ENCODE peak calls at places on chromosomes 16 and 17, in nine cellular contexts. One of them, this sample, is unnamed. For H3K9me3, the result is how much of the 10 kb centered on the place peaks cover.

GRCh38 chr16:84941916-84942315 is 69.4 kb downstream of the ZDHHC7 start:
- DNase-seq in neuronal stem cell: no peak
- DNase-seq in HCT116: no peak
- DNase-seq in heart left ventricle: no peak
- DNase-seq in colonic mucosa: no peak
- DNase-seq in H1: no peak
- DNase-seq in RWPE2: no peak
- DNase-seq in naive thymus-derived CD4-positive, alpha-beta T cell: no peak
- DNase-seq in cardiac muscle cell: no peak
- DNase-seq in this sample: peak

GRCh38 chr17:75319818-75320691 is 30.8 kb upstream of the SLC25A19 start:
- DNase-seq in neuronal stem cell: no peak
- DNase-seq in HCT116: no peak
- DNase-seq in heart left ventricle: no peak
- DNase-seq in colonic mucosa: no peak
- DNase-seq in H1: no peak
- DNase-seq in RWPE2: no peak
- DNase-seq in naive thymus-derived CD4-positive, alpha-beta T cell: no peak
- DNase-seq in cardiac muscle cell: peak
- DNase-seq in this sample: no peak

GRCh38 chr17:30095507-30096244 is 20.9 kb upstream of the NSRP1 start:
- DNase-seq in neuronal stem cell: peak
- DNase-seq in HCT116: peak
- DNase-seq in heart left ventricle: no peak
- DNase-seq in colonic mucosa: no peak
- DNase-seq in H1: no peak
- DNase-seq in RWPE2: no peak
- DNase-seq in naive thymus-derived CD4-positive, alpha-beta T cell: peak
- DNase-seq in cardiac muscle cell: peak
- DNase-seq in this sample: no peak

GRCh38 chr17:53749178-53749577 is 73.5 kb upstream of the KIF2B start:
- DNase-seq in neuronal stem cell: no peak
- DNase-seq in HCT116: no peak
- DNase-seq in heart left ventricle: no peak
- DNase-seq in colonic mucosa: no peak
- DNase-seq in H1: no peak
- DNase-seq in RWPE2: no peak
- DNase-seq in naive thymus-derived CD4-positive, alpha-beta T cell: no peak
- DNase-seq in cardiac muscle cell: peak
- DNase-seq in this sample: no peak

GRCh38 chr16:25748099-25748654 is 56.4 kb downstream of the HS3ST4 start:
- DNase-seq in neuronal stem cell: no peak
- DNase-seq in HCT116: no peak
- DNase-seq in heart left ventricle: no peak
- DNase-seq in colonic mucosa: no peak
- DNase-seq in H1: no peak
- DNase-seq in RWPE2: no peak
- DNase-seq in naive thymus-derived CD4-positive, alpha-beta T cell: no peak
- DNase-seq in cardiac muscle cell: no peak
- DNase-seq in this sample: no peak

GRCh38 chr16:14335297-14335696 is 264.2 kb downstream of the MRTFB start:
- DNase-seq in neuronal stem cell: no peak
- DNase-seq in HCT116: no peak
- DNase-seq in heart left ventricle: no peak
- DNase-seq in colonic mucosa: no peak
- DNase-seq in H1: no peak
- DNase-seq in RWPE2: no peak
- DNase-seq in naive thymus-derived CD4-positive, alpha-beta T cell: no peak
- DNase-seq in cardiac muscle cell: no peak
- DNase-seq in this sample: no peak

GRCh38 chr16:72201387-72201786 is 29.4 kb upstream of the PMFBP1 start:
- DNase-seq in neuronal stem cell: no peak
- DNase-seq in HCT116: no peak
- DNase-seq in heart left ventricle: no peak
- DNase-seq in colonic mucosa: no peak
- DNase-seq in H1: no peak
- DNase-seq in RWPE2: no peak
- DNase-seq in naive thymus-derived CD4-positive, alpha-beta T cell: no peak
- DNase-seq in cardiac muscle cell: no peak
- DNase-seq in this sample: no peak

GRCh38 chr17:55770220-55770870 is 19.5 kb downstream of the PCTP start:
- DNase-seq in neuronal stem cell: peak
- DNase-seq in HCT116: peak
- DNase-seq in heart left ventricle: no peak
- DNase-seq in colonic mucosa: no peak
- DNase-seq in H1: no peak
- DNase-seq in RWPE2: no peak
- DNase-seq in naive thymus-derived CD4-positive, alpha-beta T cell: peak
- DNase-seq in cardiac muscle cell: peak
- DNase-seq in this sample: no peak

GRCh38 chr17:27343294-27343693 is 49.4 kb downstream of the WSB1 start:
- DNase-seq in neuronal stem cell: no peak
- DNase-seq in HCT116: no peak
- DNase-seq in heart left ventricle: no peak
- DNase-seq in colonic mucosa: no peak
- DNase-seq in H1: no peak
- DNase-seq in RWPE2: no peak
- DNase-seq in naive thymus-derived CD4-positive, alpha-beta T cell: no peak
- DNase-seq in cardiac muscle cell: no peak
- DNase-seq in this sample: no peak

GRCh38 chr16:27745348-27745747 is 195.4 kb downstream of the KATNIP start:
- DNase-seq in neuronal stem cell: no peak
- DNase-seq in HCT116: no peak
- DNase-seq in heart left ventricle: no peak
- DNase-seq in colonic mucosa: no peak
- DNase-seq in H1: no peak
- DNase-seq in RWPE2: no peak
- DNase-seq in naive thymus-derived CD4-positive, alpha-beta T cell: no peak
- DNase-seq in cardiac muscle cell: peak
- DNase-seq in this sample: no peak

DNA sequence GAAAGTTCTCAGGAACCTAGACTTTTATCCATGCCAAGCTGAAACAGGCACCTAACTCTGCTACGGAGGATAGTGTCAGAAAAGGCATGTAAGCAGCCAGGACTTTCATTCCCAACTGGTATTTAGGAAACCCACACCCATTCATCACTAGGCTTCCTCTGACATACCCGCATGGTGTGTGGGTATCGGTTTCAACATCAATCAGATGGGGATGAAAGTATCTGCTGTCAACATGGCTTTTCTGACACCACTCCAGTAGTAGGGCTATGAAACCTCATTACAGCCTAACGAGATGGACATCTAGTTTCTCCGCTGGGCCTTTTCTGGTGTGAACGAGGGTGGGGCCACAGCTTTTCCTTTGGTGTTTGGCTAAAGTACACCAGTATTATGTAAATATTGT is 1178.3 kb downstream of the CDH11 start:
- DNase-seq in neuronal stem cell: no peak
- DNase-seq in HCT116: no peak
- DNase-seq in heart left ventricle: no peak
- DNase-seq in colonic mucosa: no peak
- DNase-seq in H1: no peak
- DNase-seq in RWPE2: no peak
- DNase-seq in naive thymus-derived CD4-positive, alpha-beta T cell: no peak
- DNase-seq in cardiac muscle cell: no peak
- DNase-seq in this sample: no peak
- H3K9me3 ChIP-seq in neuronal stem cell: under half
- H3K9me3 ChIP-seq in HCT116: under half
- H3K9me3 ChIP-seq in heart left ventricle: under half
- H3K9me3 ChIP-seq in colonic mucosa: under half
- H3K9me3 ChIP-seq in H1: under half
- H3K9me3 ChIP-seq in RWPE2: under half
- H3K9me3 ChIP-seq in naive thymus-derived CD4-positive, alpha-beta T cell: under half
- H3K9me3 ChIP-seq in cardiac muscle cell: under half
- H3K9me3 ChIP-seq in this sample: under half

GRCh38 chr16:875182-876040 is 74.9 kb upstream of the GNG13 start:
- DNase-seq in neuronal stem cell: no peak
- DNase-seq in HCT116: no peak
- DNase-seq in heart left ventricle: peak
- DNase-seq in colonic mucosa: no peak
- DNase-seq in H1: no peak
- DNase-seq in RWPE2: no peak
- DNase-seq in naive thymus-derived CD4-positive, alpha-beta T cell: no peak
- DNase-seq in cardiac muscle cell: no peak
- DNase-seq in this sample: no peak

GRCh38 chr16:873243-873661 is 72.7 kb upstream of the GNG13 start:
- DNase-seq in neuronal stem cell: no peak
- DNase-seq in HCT116: no peak
- DNase-seq in heart left ventricle: peak
- DNase-seq in colonic mucosa: no peak
- DNase-seq in H1: no peak
- DNase-seq in RWPE2: no peak
- DNase-seq in naive thymus-derived CD4-positive, alpha-beta T cell: no peak
- DNase-seq in cardiac muscle cell: no peak
- DNase-seq in this sample: no peak

GRCh38 chr16:873889-874288 is 73.4 kb upstream of the GNG13 start:
- DNase-seq in neuronal stem cell: no peak
- DNase-seq in HCT116: no peak
- DNase-seq in heart left ventricle: peak
- DNase-seq in colonic mucosa: no peak
- DNase-seq in H1: no peak
- DNase-seq in RWPE2: no peak
- DNase-seq in naive thymus-derived CD4-positive, alpha-beta T cell: no peak
- DNase-seq in cardiac muscle cell: no peak
- DNase-seq in this sample: no peak

GRCh38 chr16:876041-876335 is 75.5 kb upstream of the GNG13 start:
- DNase-seq in neuronal stem cell: no peak
- DNase-seq in HCT116: no peak
- DNase-seq in heart left ventricle: peak
- DNase-seq in colonic mucosa: no peak
- DNase-seq in H1: no peak
- DNase-seq in RWPE2: no peak
- DNase-seq in naive thymus-derived CD4-positive, alpha-beta T cell: no peak
- DNase-seq in cardiac muscle cell: no peak
- DNase-seq in this sample: no peak

GRCh38 chr16:874366-875181 is 74.0 kb upstream of the GNG13 start:
- DNase-seq in neuronal stem cell: no peak
- DNase-seq in HCT116: no peak
- DNase-seq in heart left ventricle: peak
- DNase-seq in colonic mucosa: no peak
- DNase-seq in H1: no peak
- DNase-seq in RWPE2: no peak
- DNase-seq in naive thymus-derived CD4-positive, alpha-beta T cell: no peak
- DNase-seq in cardiac muscle cell: no peak
- DNase-seq in this sample: no peak
- H3K9me3 ChIP-seq in neuronal stem cell: under half
- H3K9me3 ChIP-seq in HCT116: under half
- H3K9me3 ChIP-seq in heart left ventricle: under half
- H3K9me3 ChIP-seq in colonic mucosa: under half
- H3K9me3 ChIP-seq in H1: under half
- H3K9me3 ChIP-seq in RWPE2: under half
- H3K9me3 ChIP-seq in naive thymus-derived CD4-positive, alpha-beta T cell: under half
- H3K9me3 ChIP-seq in cardiac muscle cell: under half
- H3K9me3 ChIP-seq in this sample: under half

GRCh38 chr17:79338589-79338988 is 264.0 kb downstream of the ENGASE start:
- DNase-seq in neuronal stem cell: no peak
- DNase-seq in HCT116: no peak
- DNase-seq in heart left ventricle: no peak
- DNase-seq in colonic mucosa: no peak
- DNase-seq in H1: no peak
- DNase-seq in RWPE2: no peak
- DNase-seq in naive thymus-derived CD4-positive, alpha-beta T cell: no peak
- DNase-seq in cardiac muscle cell: peak
- DNase-seq in this sample: no peak
- H3K9me3 ChIP-seq in neuronal stem cell: under half
- H3K9me3 ChIP-seq in HCT116: under half
- H3K9me3 ChIP-seq in heart left ventricle: under half
- H3K9me3 ChIP-seq in colonic mucosa: under half
- H3K9me3 ChIP-seq in H1: under half
- H3K9me3 ChIP-seq in RWPE2: under half
- H3K9me3 ChIP-seq in naive thymus-derived CD4-positive, alpha-beta T cell: under half
- H3K9me3 ChIP-seq in cardiac muscle cell: under half
- H3K9me3 ChIP-seq in this sample: under half

DNA sequence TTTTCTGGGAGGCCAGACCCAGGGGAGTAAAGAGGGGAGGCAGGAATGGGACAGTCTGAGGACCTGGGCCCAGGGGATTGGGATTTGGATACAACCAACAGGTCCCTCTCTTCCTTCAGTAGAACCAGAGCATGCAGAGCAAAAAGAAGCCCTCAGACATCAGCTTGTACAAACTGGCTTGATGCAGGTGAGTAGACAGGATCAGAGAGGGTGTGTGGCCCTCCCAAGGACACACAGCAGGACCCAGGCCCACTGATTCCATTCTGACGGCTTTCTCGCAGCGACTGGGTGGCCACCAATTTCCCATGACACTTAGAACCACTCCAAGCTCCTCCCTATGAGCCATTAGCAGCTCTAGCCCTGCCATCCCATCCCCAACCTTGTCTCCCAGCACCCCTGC is 63.6 kb downstream of the ABCC6 start:
- DNase-seq in neuronal stem cell: no peak
- DNase-seq in HCT116: no peak
- DNase-seq in heart left ventricle: no peak
- DNase-seq in colonic mucosa: no peak
- DNase-seq in H1: no peak
- DNase-seq in RWPE2: no peak
- DNase-seq in naive thymus-derived CD4-positive, alpha-beta T cell: no peak
- DNase-seq in cardiac muscle cell: no peak
- DNase-seq in this sample: no peak
- H3K9me3 ChIP-seq in neuronal stem cell: under half
- H3K9me3 ChIP-seq in HCT116: under half
- H3K9me3 ChIP-seq in heart left ventricle: under half
- H3K9me3 ChIP-seq in colonic mucosa: under half
- H3K9me3 ChIP-seq in H1: under half
- H3K9me3 ChIP-seq in RWPE2: under half
- H3K9me3 ChIP-seq in naive thymus-derived CD4-positive, alpha-beta T cell: under half
- H3K9me3 ChIP-seq in cardiac muscle cell: under half
- H3K9me3 ChIP-seq in this sample: under half

GRCh38 chr16:35731341-35732040 is 2272.1 kb downstream of the TP53TG3F start:
- DNase-seq in neuronal stem cell: no peak
- DNase-seq in HCT116: no peak
- DNase-seq in heart left ventricle: no peak
- DNase-seq in colonic mucosa: no peak
- DNase-seq in H1: no peak
- DNase-seq in RWPE2: no peak
- DNase-seq in naive thymus-derived CD4-positive, alpha-beta T cell: no peak
- DNase-seq in cardiac muscle cell: no peak
- DNase-seq in this sample: no peak
- H3K9me3 ChIP-seq in neuronal stem cell: under half
- H3K9me3 ChIP-seq in HCT116: under half
- H3K9me3 ChIP-seq in heart left ventricle: under half
- H3K9me3 ChIP-seq in colonic mucosa: under half
- H3K9me3 ChIP-seq in H1: under half
- H3K9me3 ChIP-seq in RWPE2: under half
- H3K9me3 ChIP-seq in naive thymus-derived CD4-positive, alpha-beta T cell: half or more
- H3K9me3 ChIP-seq in cardiac muscle cell: under half
- H3K9me3 ChIP-seq in this sample: under half